ENCODE peak calls at places on chromosome 13, in ten cellular contexts. Y, J, B, M, V, G, S, E, W and R are unnamed samples.
A peak's percentile ranks its signal among the peaks of the same experiment; 100 is the strongest.

GRCh38 chr13:87124785-87125074 is 546.4 kb upstream of the SLITRK5 start:
- DNase-seq in J (no peak), B (no peak), M (no peak), E (no peak), S (no peak), W (no peak), G (no peak), V (no peak), Y (no peak), R (no peak)

GRCh38 chr13:64369121-64369520 is 2861.0 kb downstream of the PCDH9 start:
- DNase-seq in J (no peak), B (no peak), E (no peak), G (no peak), S (no peak), V (no peak), M (no peak), W (no peak), Y (no peak), R (no peak)

GRCh38 chr13:20198781-20199180 is 6.0 kb upstream of the GJB2 start:
- DNase-seq in S (no peak), E (no peak), J (no peak), W (no peak), B (no peak), Y (no peak), M (no peak), G (no peak), V (peak; percentile 84), R (peak; percentile 86)

GRCh38 chr13:106762711-106763110 is 194.8 kb upstream of the ARGLU1 start:
- DNase-seq in W (no peak), Y (no peak), S (no peak), M (no peak), B (no peak), V (no peak), E (no peak), G (no peak), J (no peak), R (no peak)

GRCh38 chr13:106306748-106307277 is 228.6 kb downstream of the EFNB2 start:
- DNase-seq in E (no peak), S (no peak), B (no peak), J (no peak), G (no peak), M (no peak), W (no peak), V (no peak), Y (no peak), R (no peak)

GRCh38 chr13:104043184-104043583 is 977.0 kb upstream of the SLC10A2 start:
- DNase-seq in Y (no peak), M (no peak), J (no peak), W (no peak), S (no peak), B (no peak), E (no peak), V (peak; percentile 7), G (no peak), R (no peak)

GRCh38 chr13:62887046-62887445 is 1471.4 kb upstream of the PCDH20 start:
- DNase-seq in V (no peak), Y (no peak), G (no peak), W (no peak), B (no peak), M (no peak), J (no peak), E (no peak), S (no peak), R (no peak)

GRCh38 chr13:30319703-30320102 is 12.4 kb upstream of the KATNAL1 start:
- DNase-seq in W (no peak), Y (no peak), G (no peak), E (no peak), M (no peak), J (no peak), S (no peak), V (no peak), B (no peak), R (no peak)

GRCh38 chr13:109770436-109770835 is 15.9 kb downstream of the IRS2 start:
- DNase-seq in W (no peak), E (no peak), J (no peak), S (no peak), V (no peak), Y (no peak), G (no peak), B (no peak), M (no peak), R (no peak)

GRCh38 chr13:109771926-109772325 is 14.5 kb downstream of the IRS2 start:
- DNase-seq in B (no peak), Y (no peak), M (no peak), E (no peak), J (no peak), S (no peak), V (no peak), W (no peak), G (no peak), R (no peak)

GRCh38 chr13:109773786-109774185 is 12.6 kb downstream of the IRS2 start:
- DNase-seq in Y (no peak), G (no peak), B (no peak), W (no peak), E (no peak), M (no peak), S (no peak), V (no peak), J (no peak), R (no peak)

GRCh38 chr13:109776575-109776974 is 9.8 kb downstream of the IRS2 start:
- DNase-seq in V (no peak), M (no peak), E (no peak), G (no peak), Y (no peak), W (no peak), B (no peak), J (no peak), S (no peak), R (no peak)

DNA sequence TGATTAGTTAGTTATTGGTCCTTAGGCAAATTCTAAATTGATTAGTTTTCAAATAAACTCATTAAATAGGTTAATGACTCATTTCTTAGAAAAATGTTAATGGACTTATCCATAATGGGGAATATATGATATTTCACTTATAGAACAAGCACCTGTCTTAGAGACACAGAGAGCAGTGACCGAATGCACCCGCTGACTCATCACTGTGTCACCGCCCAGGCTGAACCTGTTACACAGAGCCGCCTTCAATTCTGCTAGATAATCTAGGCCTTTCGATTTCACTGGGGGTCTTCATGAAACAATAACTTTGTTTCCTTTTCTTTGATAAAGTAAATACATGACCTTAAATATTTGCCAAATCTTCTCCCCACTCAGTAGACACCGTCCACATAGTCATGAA is 13.1 kb downstream of the IRS2 start:
- DNase-seq in W (no peak), Y (no peak), M (no peak), G (no peak), E (no peak), B (peak; percentile 40), V (no peak), S (no peak), J (no peak), R (no peak)
- H3K27ac ChIP-seq in W (no peak overlapping the region), Y (no peak overlapping the region), M (no peak overlapping the region), G (no peak overlapping the region), E (no peak overlapping the region), B (no peak overlapping the region), V (no peak overlapping the region), S (no peak overlapping the region), J (no peak overlapping the region), R (no peak overlapping the region)

GRCh38 chr13:109246001-109246400 is 540.4 kb downstream of the IRS2 start:
- DNase-seq in J (no peak), M (no peak), E (no peak), B (no peak), W (no peak), G (no peak), V (no peak), S (no peak), Y (no peak), R (no peak)

GRCh38 chr13:109243311-109243951 is 543.0 kb downstream of the IRS2 start:
- DNase-seq in V (peak; percentile 97), E (no peak), M (no peak), B (no peak), S (no peak), J (peak; percentile 53), W (no peak), G (no peak), Y (no peak), R (no peak)

GRCh38 chr13:109235901-109236300 is 550.5 kb downstream of the IRS2 start:
- DNase-seq in B (no peak), V (no peak), E (no peak), W (no peak), J (no peak), G (no peak), Y (no peak), S (no peak), M (no peak), R (no peak)

GRCh38 chr13:109241160-109241559 is 545.2 kb downstream of the IRS2 start:
- DNase-seq in S (no peak), W (no peak), B (no peak), Y (no peak), G (no peak), J (no peak), V (peak; percentile 54), M (no peak), E (no peak), R (no peak)
- H3K9me3 ChIP-seq in S (no peaks in the 10 kb centered on the region), W (no peaks in the 10 kb centered on the region), B (no peaks in the 10 kb centered on the region), Y (no peaks in the 10 kb centered on the region), G (no peaks in the 10 kb centered on the region), J (no peaks in the 10 kb centered on the region), V (no peaks in the 10 kb centered on the region), M (no peaks in the 10 kb centered on the region), E (no peaks in the 10 kb centered on the region), R (no peaks in the 10 kb centered on the region)

DNA sequence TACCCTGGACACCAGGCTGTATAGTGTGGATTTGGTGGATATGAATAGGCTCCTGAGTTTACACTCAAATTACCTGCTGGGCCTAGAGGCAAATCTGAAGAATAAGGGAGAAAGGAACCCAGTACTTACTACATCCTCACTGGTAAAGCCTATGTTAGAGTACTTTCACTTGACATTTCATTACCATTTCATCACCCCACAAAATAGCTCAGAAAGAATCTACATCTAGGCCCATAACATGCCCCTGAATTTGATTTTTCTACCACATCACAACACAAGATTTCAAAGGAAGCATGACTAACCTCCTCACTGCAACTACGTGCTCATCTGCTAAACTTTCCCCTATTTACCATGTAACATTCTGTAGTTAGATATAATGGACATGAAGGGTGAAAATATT is 43.3 kb downstream of the VWA8 start:
- DNase-seq in B (no peak), S (no peak), Y (no peak), M (no peak), E (no peak), W (no peak), V (peak; percentile 72), J (no peak), G (no peak), R (no peak)
- H3K27ac ChIP-seq in B (no peak overlapping the region), S (no peak overlapping the region), Y (no peak overlapping the region), M (no peak overlapping the region), E (no peak overlapping the region), W (no peak overlapping the region), V (peak overlapping the region; percentile 54), J (no peak overlapping the region), G (peak overlapping the region; percentile 63), R (no peak overlapping the region)

DNA sequence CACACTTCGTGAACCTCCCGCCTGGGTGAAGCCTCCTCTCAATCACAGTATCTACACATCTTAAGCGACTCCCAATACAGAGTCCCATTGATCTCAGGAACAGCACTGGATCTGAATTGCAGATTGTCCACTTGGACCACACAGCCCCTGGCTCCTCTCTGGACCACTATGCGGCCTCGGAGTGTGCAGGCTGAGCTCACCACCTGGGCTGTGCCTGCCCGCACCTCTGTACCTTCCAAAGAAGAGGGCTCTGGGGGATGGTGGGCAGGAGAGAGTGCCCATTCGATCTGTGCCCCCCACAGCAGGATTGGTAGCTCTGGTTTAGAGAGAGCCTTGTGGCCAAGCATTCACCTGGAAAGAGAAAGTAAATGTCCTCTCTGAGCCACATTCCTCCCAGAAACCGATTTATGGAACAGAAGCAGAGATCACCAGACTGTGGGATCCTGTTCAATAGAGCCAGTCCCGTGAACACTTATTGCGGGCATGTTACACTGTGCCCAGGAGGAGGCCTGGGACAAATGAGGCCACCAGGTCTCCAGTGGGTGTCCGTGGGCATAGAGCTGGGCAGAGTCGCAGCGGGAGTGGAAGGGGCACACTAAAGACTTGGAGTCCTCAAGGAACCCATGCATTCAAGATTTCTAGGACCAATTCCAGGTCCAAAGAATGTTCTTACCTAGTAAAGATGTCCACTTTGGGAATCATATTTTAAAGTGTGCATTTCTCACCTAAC is 141.6 kb upstream of the SOX1 start:
- DNase-seq in J (no peak), E (no peak), G (no peak), Y (no peak), S (no peak), V (no peak), B (no peak), M (no peak), W (no peak), R (no peak)
- H3K9me3 ChIP-seq in J (no peaks in the 10 kb centered on the region), E (peaks cover 2% of the 10 kb centered on the region), G (no peaks in the 10 kb centered on the region), Y (peaks cover 2% of the 10 kb centered on the region), S (no peaks in the 10 kb centered on the region), V (no peaks in the 10 kb centered on the region), B (no peaks in the 10 kb centered on the region), M (no peaks in the 10 kb centered on the region), W (no peaks in the 10 kb centered on the region), R (no peaks in the 10 kb centered on the region)